ENCODE peak calls at places on chromosome 20, in eight cellular contexts. One of them, this sample, is unnamed.

GRCh38 chr20:45828589-45828988 is 1.5 kb upstream of the TNNC2 start:
- DNase-seq in HL-60: no peak
- DNase-seq in GM20000: no peak
- DNase-seq in H9: no peak
- DNase-seq in tibial nerve: no peak
- DNase-seq in PC-9: no peak
- DNase-seq in fibroblast of mammary gland: no peak
- DNase-seq in astrocyte of the spinal cord: no peak
- DNase-seq in this sample: no peak

GRCh38 chr20:43243672-43244269 is 54.1 kb upstream of the PTPRT start:
- DNase-seq in HL-60: no peak
- DNase-seq in GM20000: no peak
- DNase-seq in H9: peak; percentile 53
- DNase-seq in tibial nerve: no peak
- DNase-seq in PC-9: peak; percentile 8
- DNase-seq in fibroblast of mammary gland: no peak
- DNase-seq in astrocyte of the spinal cord: no peak
- DNase-seq in this sample: no peak

GRCh38 chr20:23602699-23603098 is 3.0 kb downstream of the CST9 start:
- DNase-seq in HL-60: no peak
- DNase-seq in GM20000: no peak
- DNase-seq in H9: no peak
- DNase-seq in tibial nerve: no peak
- DNase-seq in PC-9: no peak
- DNase-seq in fibroblast of mammary gland: no peak
- DNase-seq in astrocyte of the spinal cord: no peak
- DNase-seq in this sample: no peak

GRCh38 chr20:25052255-25053206 is 5.4 kb downstream of the ACSS1 start:
- DNase-seq in HL-60: no peak
- DNase-seq in GM20000: peak; percentile 68
- DNase-seq in H9: no peak
- DNase-seq in tibial nerve: no peak
- DNase-seq in PC-9: no peak
- DNase-seq in fibroblast of mammary gland: no peak
- DNase-seq in astrocyte of the spinal cord: no peak
- DNase-seq in this sample: no peak

GRCh38 chr20:24018796-24019195 is 30.2 kb upstream of the GGTLC1 start:
- DNase-seq in HL-60: no peak
- DNase-seq in GM20000: no peak
- DNase-seq in H9: no peak
- DNase-seq in tibial nerve: no peak
- DNase-seq in PC-9: peak; percentile 67
- DNase-seq in fibroblast of mammary gland: no peak
- DNase-seq in astrocyte of the spinal cord: no peak
- DNase-seq in this sample: no peak

GRCh38 chr20:59827138-59828056 is 106.0 kb downstream of the SYCP2 start:
- DNase-seq in HL-60: no peak
- DNase-seq in GM20000: no peak
- DNase-seq in H9: peak; percentile 20
- DNase-seq in tibial nerve: no peak
- DNase-seq in PC-9: no peak
- DNase-seq in fibroblast of mammary gland: no peak
- DNase-seq in astrocyte of the spinal cord: no peak
- DNase-seq in this sample: no peak

GRCh38 chr20:59647271-59647670 is 42.9 kb downstream of the PHACTR3 start:
- DNase-seq in HL-60: no peak
- DNase-seq in GM20000: no peak
- DNase-seq in H9: no peak
- DNase-seq in tibial nerve: no peak
- DNase-seq in PC-9: no peak
- DNase-seq in fibroblast of mammary gland: no peak
- DNase-seq in astrocyte of the spinal cord: no peak
- DNase-seq in this sample: no peak

GRCh38 chr20:19851863-19852262 is 93.8 kb downstream of the RIN2 start:
- DNase-seq in HL-60: no peak
- DNase-seq in GM20000: no peak
- DNase-seq in H9: no peak
- DNase-seq in tibial nerve: no peak
- DNase-seq in PC-9: no peak
- DNase-seq in fibroblast of mammary gland: no peak
- DNase-seq in astrocyte of the spinal cord: no peak
- DNase-seq in this sample: no peak

GRCh38 chr20:1465470-1466210 is 1.0 kb downstream of the NSFL1C start:
- DNase-seq in HL-60: no peak
- DNase-seq in GM20000: no peak
- DNase-seq in H9: no peak
- DNase-seq in tibial nerve: no peak
- DNase-seq in PC-9: no peak
- DNase-seq in fibroblast of mammary gland: peak; percentile 45
- DNase-seq in astrocyte of the spinal cord: peak; percentile 28
- DNase-seq in this sample: no peak

GRCh38 chr20:47070176-47070575 is 175.5 kb downstream of the EYA2 start:
- DNase-seq in HL-60: no peak
- DNase-seq in GM20000: no peak
- DNase-seq in H9: no peak
- DNase-seq in tibial nerve: no peak
- DNase-seq in PC-9: no peak
- DNase-seq in fibroblast of mammary gland: no peak
- DNase-seq in astrocyte of the spinal cord: peak; percentile 7
- DNase-seq in this sample: no peak

GRCh38 chr20:64188071-64188470 is 23.8 kb downstream of the MYT1 start:
- DNase-seq in HL-60: no peak
- DNase-seq in GM20000: no peak
- DNase-seq in H9: no peak
- DNase-seq in tibial nerve: no peak
- DNase-seq in PC-9: no peak
- DNase-seq in fibroblast of mammary gland: no peak
- DNase-seq in astrocyte of the spinal cord: no peak
- DNase-seq in this sample: no peak

GRCh38 chr20:62254021-62254724 is 15.9 kb downstream of the OSBPL2 start:
- DNase-seq in HL-60: no peak
- DNase-seq in GM20000: no peak
- DNase-seq in H9: no peak
- DNase-seq in tibial nerve: no peak
- DNase-seq in PC-9: no peak
- DNase-seq in fibroblast of mammary gland: no peak
- DNase-seq in astrocyte of the spinal cord: no peak
- DNase-seq in this sample: no peak

GRCh38 chr20:19802099-19802491 is 44.0 kb downstream of the RIN2 start:
- DNase-seq in HL-60: no peak
- DNase-seq in GM20000: no peak
- DNase-seq in H9: no peak
- DNase-seq in tibial nerve: no peak
- DNase-seq in PC-9: no peak
- DNase-seq in fibroblast of mammary gland: no peak
- DNase-seq in astrocyte of the spinal cord: no peak
- DNase-seq in this sample: no peak

GRCh38 chr20:13771853-13772453 is 12.8 kb downstream of the ESF1 start:
- DNase-seq in HL-60: no peak
- DNase-seq in GM20000: peak; percentile 32
- DNase-seq in H9: no peak
- DNase-seq in tibial nerve: no peak
- DNase-seq in PC-9: no peak
- DNase-seq in fibroblast of mammary gland: peak; percentile 36
- DNase-seq in astrocyte of the spinal cord: peak; percentile 41
- DNase-seq in this sample: no peak

GRCh38 chr20:52235129-52235528 is 43.5 kb upstream of the ZFP64 start:
- DNase-seq in HL-60: no peak
- DNase-seq in GM20000: no peak
- DNase-seq in H9: no peak
- DNase-seq in tibial nerve: no peak
- DNase-seq in PC-9: no peak
- DNase-seq in fibroblast of mammary gland: no peak
- DNase-seq in astrocyte of the spinal cord: no peak
- DNase-seq in this sample: no peak
- TF ChIP-seq CTCF in HL-60: no peak
- TF ChIP-seq CTCF in GM20000: no peak
- TF ChIP-seq CTCF in H9: no peak
- TF ChIP-seq CTCF in tibial nerve: no peak
- TF ChIP-seq CTCF in PC-9: no peak
- TF ChIP-seq CTCF in fibroblast of mammary gland: no peak
- TF ChIP-seq CTCF in astrocyte of the spinal cord: no peak
- TF ChIP-seq CTCF in this sample: no peak

DNA sequence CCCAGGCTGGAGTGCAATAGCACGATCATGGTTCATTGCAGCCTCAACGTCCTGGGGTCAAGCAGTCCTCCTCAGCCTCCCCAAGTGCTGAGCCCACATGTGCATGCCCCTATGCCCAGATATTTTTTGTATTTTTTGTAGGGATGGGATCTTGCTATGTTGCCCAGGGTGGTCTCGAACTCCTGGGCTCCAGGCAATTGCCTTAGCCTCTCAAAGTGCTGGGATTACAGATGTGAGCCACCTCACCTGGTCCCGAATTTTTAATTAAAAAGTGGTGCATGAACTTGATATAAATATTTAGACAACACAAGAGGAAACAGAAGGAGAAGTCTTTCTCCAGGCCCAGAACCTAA is 7.1 kb upstream of the RNF114 start:
- DNase-seq in HL-60: no peak
- DNase-seq in GM20000: no peak
- DNase-seq in H9: no peak
- DNase-seq in tibial nerve: no peak
- DNase-seq in PC-9: no peak
- DNase-seq in fibroblast of mammary gland: no peak
- DNase-seq in astrocyte of the spinal cord: no peak
- DNase-seq in this sample: no peak
- TF ChIP-seq CTCF in HL-60: no peak
- TF ChIP-seq CTCF in GM20000: no peak
- TF ChIP-seq CTCF in H9: no peak
- TF ChIP-seq CTCF in tibial nerve: no peak
- TF ChIP-seq CTCF in PC-9: no peak
- TF ChIP-seq CTCF in fibroblast of mammary gland: no peak
- TF ChIP-seq CTCF in astrocyte of the spinal cord: no peak
- TF ChIP-seq CTCF in this sample: no peak

DNA sequence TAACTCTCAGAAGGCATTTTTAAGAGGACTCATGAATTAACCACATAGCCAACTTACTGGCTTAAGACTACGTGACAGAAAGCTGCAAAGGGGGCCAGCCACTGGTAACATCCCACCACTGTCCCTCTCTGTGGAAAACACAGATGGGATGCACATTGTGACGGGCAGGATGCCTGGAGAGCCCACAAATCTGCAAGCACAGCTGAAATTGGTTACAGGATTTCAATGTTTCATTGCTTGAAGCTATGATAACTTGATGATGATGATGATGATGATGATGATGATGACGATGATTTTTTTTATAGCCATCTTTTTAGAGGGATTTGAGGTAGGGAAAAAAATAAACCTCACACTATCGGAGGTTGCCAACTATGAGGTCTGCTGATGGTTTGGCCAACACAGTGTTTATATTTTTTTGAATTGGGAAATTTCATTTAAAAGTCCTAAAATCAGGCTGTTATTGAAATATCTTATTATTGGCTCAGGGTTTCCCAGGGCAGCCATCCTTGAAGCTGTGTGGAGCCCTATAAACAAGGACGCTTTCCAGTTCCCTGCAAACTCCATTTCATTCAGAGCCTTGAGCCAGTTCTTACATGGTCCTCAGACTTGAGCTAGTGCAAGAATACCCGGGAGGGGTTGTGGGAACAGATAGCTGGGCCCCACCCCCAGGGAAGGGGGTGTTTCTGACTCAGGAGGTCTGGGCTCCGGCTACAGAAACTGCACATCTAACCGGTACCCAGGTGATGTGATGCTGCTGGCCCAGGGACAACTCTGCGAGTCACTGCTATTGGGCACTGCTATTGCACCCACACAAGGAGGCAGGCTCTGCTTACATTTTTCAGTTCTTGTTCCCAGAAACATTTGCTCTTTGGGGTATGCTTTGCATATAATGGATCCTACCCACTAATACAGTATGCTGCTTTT is 27.1 kb downstream of the BCAS1 start:
- DNase-seq in HL-60: no peak
- DNase-seq in GM20000: no peak
- DNase-seq in H9: no peak
- DNase-seq in tibial nerve: no peak
- DNase-seq in PC-9: no peak
- DNase-seq in fibroblast of mammary gland: peak; percentile 44
- DNase-seq in astrocyte of the spinal cord: no peak
- DNase-seq in this sample: no peak
- TF ChIP-seq CTCF in HL-60: no peak
- TF ChIP-seq CTCF in GM20000: no peak
- TF ChIP-seq CTCF in H9: no peak
- TF ChIP-seq CTCF in tibial nerve: no peak
- TF ChIP-seq CTCF in PC-9: no peak
- TF ChIP-seq CTCF in fibroblast of mammary gland: no peak
- TF ChIP-seq CTCF in astrocyte of the spinal cord: no peak
- TF ChIP-seq CTCF in this sample: no peak

GRCh38 chr20:48718914-48719578 is 108.8 kb downstream of the PREX1 start:
- DNase-seq in HL-60: no peak
- DNase-seq in GM20000: no peak
- DNase-seq in H9: no peak
- DNase-seq in tibial nerve: no peak
- DNase-seq in PC-9: no peak
- DNase-seq in fibroblast of mammary gland: no peak
- DNase-seq in astrocyte of the spinal cord: no peak
- DNase-seq in this sample: peak; percentile 83

GRCh38 chr20:48716541-48716940 is 111.3 kb downstream of the PREX1 start:
- DNase-seq in HL-60: no peak
- DNase-seq in GM20000: no peak
- DNase-seq in H9: no peak
- DNase-seq in tibial nerve: no peak
- DNase-seq in PC-9: no peak
- DNase-seq in fibroblast of mammary gland: no peak
- DNase-seq in astrocyte of the spinal cord: no peak
- DNase-seq in this sample: no peak

GRCh38 chr20:48717095-48717958 is 110.5 kb downstream of the PREX1 start:
- DNase-seq in HL-60: no peak
- DNase-seq in GM20000: no peak
- DNase-seq in H9: no peak
- DNase-seq in tibial nerve: no peak
- DNase-seq in PC-9: no peak
- DNase-seq in fibroblast of mammary gland: no peak
- DNase-seq in astrocyte of the spinal cord: no peak
- DNase-seq in this sample: peak; percentile 38

GRCh38 chr20:48716086-48716485 is 111.7 kb downstream of the PREX1 start:
- DNase-seq in HL-60: no peak
- DNase-seq in GM20000: no peak
- DNase-seq in H9: no peak
- DNase-seq in tibial nerve: no peak
- DNase-seq in PC-9: no peak
- DNase-seq in fibroblast of mammary gland: no peak
- DNase-seq in astrocyte of the spinal cord: no peak
- DNase-seq in this sample: peak; percentile 87

GRCh38 chr20:48717959-48718223 is 109.9 kb downstream of the PREX1 start:
- DNase-seq in HL-60: no peak
- DNase-seq in GM20000: no peak
- DNase-seq in H9: no peak
- DNase-seq in tibial nerve: no peak
- DNase-seq in PC-9: no peak
- DNase-seq in fibroblast of mammary gland: no peak
- DNase-seq in astrocyte of the spinal cord: no peak
- DNase-seq in this sample: no peak
- TF ChIP-seq CTCF in HL-60: no peak
- TF ChIP-seq CTCF in GM20000: no peak
- TF ChIP-seq CTCF in H9: no peak
- TF ChIP-seq CTCF in tibial nerve: no peak
- TF ChIP-seq CTCF in PC-9: no peak
- TF ChIP-seq CTCF in fibroblast of mammary gland: no peak
- TF ChIP-seq CTCF in astrocyte of the spinal cord: no peak
- TF ChIP-seq CTCF in this sample: no peak